ENCODE peak calls at places on chromosomes 11 and 22, in nine cellular contexts. Z is CD8-positive, alpha-beta T cell; C is naive thymus-derived CD4-positive, alpha-beta T cell; V is heart left ventricle; P is CD4-positive, alpha-beta memory T cell; Q is lower lobe of right lung; S is fibroblast of lung; H is prostate gland; K is tibial artery. B is an unnamed sample.

GRCh38 chr22:19943665-19944026 is 2.0 kb upstream of the TXNRD2 start:
- DNase-seq in Z (no peak), C (no peak), V (no peak), P (no peak), Q (peak), S (peak), H (no peak), K (no peak), B (peak)

GRCh38 chr11:16890442-16890841 is 123.8 kb downstream of the PLEKHA7 start:
- DNase-seq in Z (no peak), C (no peak), V (no peak), P (no peak), Q (no peak), S (no peak), H (no peak), K (no peak), B (no peak)

GRCh38 chr11:68350759-68351449 is 38.5 kb downstream of the LRP5 start:
- DNase-seq in Z (no peak), C (no peak), V (no peak), P (no peak), Q (peak), S (no peak), H (no peak), K (no peak), B (no peak)

GRCh38 chr11:122681731-122682130 is 26.2 kb downstream of the UBASH3B start:
- DNase-seq in Z (no peak), C (no peak), V (no peak), P (no peak), Q (no peak), S (peak), H (no peak), K (no peak), B (no peak)

GRCh38 chr11:65444314-65445051 is 21.9 kb downstream of the NEAT1 start:
- DNase-seq in Z (no peak), C (no peak), V (no peak), P (no peak), Q (no peak), S (no peak), H (peak), K (no peak), B (no peak)

GRCh38 chr11:33452806-33453205 is 195.6 kb downstream of the HIPK3 start:
- DNase-seq in Z (no peak), C (no peak), V (no peak), P (no peak), Q (no peak), S (peak), H (no peak), K (no peak), B (no peak)

GRCh38 chr22:41656515-41656914 is 32.2 kb downstream of the SNU13 start:
- DNase-seq in Z (no peak), C (no peak), V (no peak), P (no peak), Q (no peak), S (no peak), H (no peak), K (no peak), B (peak)

GRCh38 chr22:17596226-17596625 is 32.3 kb downstream of the ATP6V1E1 start:
- DNase-seq in Z (no peak), C (no peak), V (no peak), P (no peak), Q (no peak), S (no peak), H (no peak), K (no peak), B (no peak)

GRCh38 chr11:123543796-123544195 is 110.6 kb downstream of the SCN3B start:
- DNase-seq in Z (no peak), C (no peak), V (no peak), P (no peak), Q (no peak), S (peak), H (no peak), K (no peak), B (no peak)

GRCh38 chr22:50009765-50010675 is 2.5 kb downstream of the IL17REL start:
- DNase-seq in Z (no peak), C (no peak), V (no peak), P (no peak), Q (peak), S (no peak), H (no peak), K (no peak), B (no peak)

GRCh38 chr11:62974848-62975522 is 9.8 kb downstream of the SLC22A6 start:
- DNase-seq in Z (no peak), C (peak), V (peak), P (no peak), Q (no peak), S (no peak), H (peak), K (no peak), B (peak)

GRCh38 chr22:41775976-41776375 is 24.5 kb upstream of the CCDC134 start:
- DNase-seq in Z (no peak), C (no peak), V (no peak), P (no peak), Q (no peak), S (no peak), H (no peak), K (no peak), B (no peak)

GRCh38 chr11:83120328-83120727 is 36.6 kb upstream of the PCF11 start:
- DNase-seq in Z (no peak), C (no peak), V (no peak), P (no peak), Q (no peak), S (peak), H (no peak), K (no peak), B (no peak)

GRCh38 chr22:32574397-32574796 is 99.8 kb downstream of the FBXO7 start:
- DNase-seq in Z (no peak), C (no peak), V (no peak), P (no peak), Q (no peak), S (no peak), H (no peak), K (no peak), B (peak)

GRCh38 chr11:77967121-77967520 is 27.3 kb downstream of the INTS4 start:
- DNase-seq in Z (no peak), C (no peak), V (no peak), P (no peak), Q (no peak), S (no peak), H (no peak), K (no peak), B (no peak)

GRCh38 chr11:1260023-1260501 is 37.2 kb downstream of the MUC5B start:
- DNase-seq in Z (no peak), C (no peak), V (no peak), P (peak), Q (no peak), S (no peak), H (no peak), K (no peak), B (no peak)

GRCh38 chr11:64233913-64234839 is at the start of gene VEGFB:
- DNase-seq in Z (peak), C (peak), V (peak), P (peak), Q (peak), S (peak), H (peak), K (peak), B (no peak)

GRCh38 chr11:77154381-77155081 is 26.5 kb downstream of the MYO7A start:
- DNase-seq in Z (no peak), C (no peak), V (peak), P (no peak), Q (no peak), S (no peak), H (no peak), K (peak), B (no peak)

GRCh38 chr11:64355078-64355940 is 3.7 kb upstream of the RPS6KA4 start:
- DNase-seq in Z (no peak), C (peak), V (peak), P (no peak), Q (peak), S (peak), H (peak), K (peak), B (no peak)

GRCh38 chr11:133934599-133935550 is 21.9 kb downstream of the IGSF9B start:
- DNase-seq in Z (no peak), C (no peak), V (peak), P (no peak), Q (no peak), S (peak), H (no peak), K (no peak), B (no peak)

GRCh38 chr11:63915961-63916836 is 765 bp downstream of the RCOR2 start:
- DNase-seq in Z (no peak), C (no peak), V (no peak), P (no peak), Q (no peak), S (no peak), H (no peak), K (no peak), B (no peak)

GRCh38 chr11:93268287-93269040 is 62.1 kb upstream of the DEUP1 start:
- DNase-seq in Z (no peak), C (no peak), V (no peak), P (no peak), Q (no peak), S (no peak), H (no peak), K (no peak), B (no peak)

GRCh38 chr22:49953027-49953679 is 7.4 kb upstream of the PIM3 start:
- DNase-seq in Z (no peak), C (no peak), V (no peak), P (no peak), Q (peak), S (no peak), H (no peak), K (no peak), B (no peak)

GRCh38 chr11:17750013-17750816 is 15.6 kb downstream of the KCNC1 start:
- DNase-seq in Z (no peak), C (no peak), V (no peak), P (no peak), Q (no peak), S (no peak), H (no peak), K (no peak), B (no peak)

GRCh38 chr11:46520971-46521745 is 72.7 kb downstream of the AMBRA1 start:
- DNase-seq in Z (no peak), C (no peak), V (no peak), P (no peak), Q (no peak), S (peak), H (no peak), K (no peak), B (no peak)

GRCh38 chr11:19283998-19284397 is 43.3 kb upstream of the E2F8 start:
- DNase-seq in Z (no peak), C (no peak), V (no peak), P (no peak), Q (no peak), S (no peak), H (no peak), K (no peak), B (peak)

GRCh38 chr11:28860898-28861297 is 752.7 kb downstream of the METTL15 start:
- DNase-seq in Z (no peak), C (no peak), V (no peak), P (no peak), Q (no peak), S (peak), H (no peak), K (no peak), B (no peak)

GRCh38 chr22:24501366-24502005 is 6.4 kb downstream of the UPB1 start:
- DNase-seq in Z (no peak), C (no peak), V (no peak), P (no peak), Q (no peak), S (no peak), H (no peak), K (no peak), B (no peak)

GRCh38 chr11:44901120-44901519 is 49.6 kb downstream of the TP53I11 start:
- DNase-seq in Z (no peak), C (no peak), V (no peak), P (no peak), Q (no peak), S (no peak), H (no peak), K (no peak), B (no peak)

GRCh38 chr11:130278745-130279144 is 36.0 kb downstream of the ZBTB44 start:
- DNase-seq in Z (no peak), C (no peak), V (no peak), P (no peak), Q (no peak), S (no peak), H (no peak), K (no peak), B (no peak)

DNA sequence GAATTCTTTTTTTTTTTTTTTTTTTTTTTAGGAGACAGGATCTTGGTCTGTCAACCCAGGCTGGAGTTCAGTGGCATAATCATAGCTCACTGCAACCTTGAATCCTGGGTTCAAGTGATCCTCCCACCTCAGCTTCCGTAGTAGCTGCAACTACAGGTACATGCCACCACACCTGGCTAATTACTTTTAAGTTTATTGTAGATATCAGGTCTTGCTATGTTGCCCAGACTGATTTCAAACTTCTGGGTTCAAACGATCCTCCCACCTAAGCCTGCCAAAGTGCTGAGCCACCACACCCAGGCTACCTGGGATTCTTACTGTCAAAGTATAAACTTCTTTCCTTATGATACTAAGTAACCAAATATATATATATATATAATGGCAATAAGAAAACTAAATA is 50.9 kb upstream of the CHRNA10 start:
- DNase-seq in Z (no peak), C (no peak), V (no peak), P (no peak), Q (no peak), S (no peak), H (no peak), K (no peak), B (no peak)
- H3K4me3 ChIP-seq in Z (no peak), C (no peak), V (no peak), P (no peak), Q (no peak), S (no peak), H (no peak), K (no peak), B (no peak)

DNA sequence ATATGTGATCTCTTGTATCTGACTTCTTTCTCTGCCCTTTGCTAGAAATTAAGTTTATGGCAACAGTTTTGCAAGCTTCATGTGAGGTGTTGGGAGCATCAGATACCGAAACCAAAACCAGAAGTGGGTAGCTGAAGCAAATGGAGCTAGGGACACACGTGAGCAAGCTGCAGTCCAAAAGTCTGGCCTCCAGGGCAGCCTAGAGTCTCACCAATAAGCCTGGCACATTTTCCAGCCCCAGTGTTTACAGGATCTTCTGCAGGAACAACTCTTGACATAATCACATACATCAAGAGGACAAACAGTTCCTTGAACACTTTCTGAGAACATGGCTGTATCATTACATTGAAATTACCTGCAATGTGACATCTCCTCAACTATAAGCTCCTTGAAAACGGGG is 114.1 kb downstream of the LARGE1 start:
- DNase-seq in Z (no peak), C (no peak), V (no peak), P (no peak), Q (no peak), S (no peak), H (no peak), K (no peak), B (no peak)
- H3K4me3 ChIP-seq in Z (no peak), C (no peak), V (no peak), P (no peak), Q (no peak), S (no peak), H (no peak), K (no peak), B (no peak)

GRCh38 chr22:44026630-44027511 is 2.8 kb downstream of the PARVB start:
- DNase-seq in Z (peak), C (peak), V (peak), P (peak), Q (peak), S (peak), H (peak), K (peak), B (no peak)
- H3K4me3 ChIP-seq in Z (no peak), C (peak), V (peak), P (peak), Q (peak), S (no peak), H (no peak), K (peak), B (no peak)

DNA sequence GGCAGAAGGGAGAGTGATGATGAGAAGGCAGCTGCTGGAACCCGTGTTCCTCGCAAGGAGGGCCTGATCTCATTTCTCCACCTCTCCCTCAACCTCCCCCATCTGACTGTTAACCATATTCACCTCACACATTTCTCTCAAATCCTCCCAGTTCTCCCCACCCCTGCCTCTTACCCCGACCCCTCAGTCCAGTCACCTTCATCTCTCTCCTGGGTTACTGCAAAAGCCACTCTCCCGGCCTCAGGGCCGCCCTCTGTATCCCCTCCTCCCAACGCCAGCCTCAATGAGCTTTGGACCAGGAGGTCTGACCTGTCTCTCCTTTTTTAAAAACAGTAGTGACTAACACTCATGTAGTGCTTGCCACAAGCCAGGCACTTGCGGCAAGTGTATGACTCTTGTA is 29.5 kb upstream of the LMO1 start:
- DNase-seq in Z (no peak), C (no peak), V (no peak), P (no peak), Q (no peak), S (no peak), H (no peak), K (no peak), B (no peak)
- H3K4me3 ChIP-seq in Z (no peak), C (no peak), V (no peak), P (no peak), Q (no peak), S (no peak), H (no peak), K (no peak), B (no peak)

GRCh38 chr11:118304227-118304808 is at the start of gene CD3E:
- DNase-seq in Z (peak), C (peak), V (no peak), P (no peak), Q (no peak), S (no peak), H (no peak), K (no peak), B (peak)
- H3K4me3 ChIP-seq in Z (peak), C (peak), V (peak), P (peak), Q (peak), S (no peak), H (no peak), K (no peak), B (peak)

DNA sequence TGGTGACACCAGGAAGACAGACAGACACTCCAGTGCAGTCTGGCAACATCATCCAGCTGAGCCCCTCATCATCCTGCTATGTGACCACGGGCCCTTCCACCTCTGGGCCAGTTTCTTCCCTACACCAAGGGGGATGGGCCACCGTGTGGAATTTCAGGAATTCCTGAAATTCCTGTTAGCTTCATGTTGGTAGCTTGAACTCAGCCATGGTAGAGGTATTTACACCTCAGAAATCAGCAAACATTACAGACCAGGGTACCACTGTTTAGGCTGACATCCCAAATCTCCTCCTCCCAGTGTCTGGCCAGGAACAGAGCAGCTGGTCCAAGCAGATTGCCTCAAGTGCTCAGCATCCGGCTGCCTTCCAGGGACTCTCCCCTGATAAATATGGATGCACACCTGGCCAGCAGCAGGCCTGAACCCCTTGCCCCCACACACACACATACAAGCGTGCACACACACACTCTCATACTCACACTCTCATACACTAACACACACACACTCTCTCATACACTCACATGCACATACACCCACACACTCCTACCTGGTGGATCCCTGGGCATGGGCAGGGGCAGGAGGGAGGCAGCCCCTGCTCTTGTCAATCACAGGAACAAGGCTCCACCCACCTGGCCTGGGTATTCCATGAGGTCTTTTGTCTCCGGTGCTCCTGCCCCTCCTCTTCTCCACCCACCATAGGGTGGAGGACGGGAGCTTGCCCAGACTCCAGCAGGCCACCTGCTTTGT is 85.2 kb downstream of the BUD13 start:
- DNase-seq in Z (no peak), C (no peak), V (no peak), P (no peak), Q (no peak), S (no peak), H (no peak), K (no peak), B (no peak)
- H3K4me3 ChIP-seq in Z (no peak), C (no peak), V (no peak), P (no peak), Q (no peak), S (no peak), H (no peak), K (no peak), B (no peak)

GRCh38 chr11:61680622-61681191 is 516 bp downstream of the DAGLA start:
- DNase-seq in Z (no peak), C (no peak), V (peak), P (no peak), Q (no peak), S (no peak), H (no peak), K (no peak), B (no peak)

GRCh38 chr11:61683116-61683515 is 2.9 kb downstream of the DAGLA start:
- DNase-seq in Z (no peak), C (no peak), V (no peak), P (no peak), Q (no peak), S (no peak), H (no peak), K (no peak), B (no peak)

GRCh38 chr11:61683961-61684869 is 4.0 kb downstream of the DAGLA start:
- DNase-seq in Z (peak), C (peak), V (no peak), P (peak), Q (no peak), S (peak), H (no peak), K (no peak), B (no peak)

GRCh38 chr11:61679893-61680621 is at the start of gene DAGLA:
- DNase-seq in Z (peak), C (peak), V (peak), P (peak), Q (peak), S (peak), H (peak), K (peak), B (peak)

GRCh38 chr11:61682093-61682732 is 2.0 kb downstream of the DAGLA start:
- DNase-seq in Z (no peak), C (no peak), V (peak), P (no peak), Q (no peak), S (peak), H (no peak), K (peak), B (no peak)
- H3K4me3 ChIP-seq in Z (no peak), C (no peak), V (no peak), P (no peak), Q (no peak), S (no peak), H (no peak), K (no peak), B (no peak)

GRCh38 chr22:29799217-29799680 is 32.1 kb downstream of the UQCR10 start:
- DNase-seq in Z (no peak), C (no peak), V (peak), P (no peak), Q (peak), S (peak), H (peak), K (peak), B (peak)
- H3K4me3 ChIP-seq in Z (no peak), C (no peak), V (peak), P (no peak), Q (peak), S (no peak), H (no peak), K (no peak), B (no peak)

GRCh38 chr11:118610773-118611432 is 3.5 kb downstream of the PHLDB1 start:
- DNase-seq in Z (peak), C (peak), V (peak), P (peak), Q (peak), S (peak), H (peak), K (peak), B (no peak)
- H3K4me3 ChIP-seq in Z (peak), C (peak), V (peak), P (peak), Q (peak), S (peak), H (peak), K (peak), B (no peak)

GRCh38 chr11:15195454-15196200 is 80.9 kb downstream of the INSC start:
- DNase-seq in Z (no peak), C (no peak), V (no peak), P (no peak), Q (no peak), S (peak), H (no peak), K (no peak), B (no peak)
- H3K4me3 ChIP-seq in Z (no peak), C (no peak), V (no peak), P (no peak), Q (no peak), S (no peak), H (no peak), K (no peak), B (no peak)